ENCODE peak calls at places on chromosomes 5 and 9, in seven cellular contexts. W is lower lobe of right lung, H is brain microvascular endothelial cell, F is A549, I is endothelial cell, X is left lung, Z is foreskin keratinocyte. K is an unnamed sample.

GRCh38 chr5:134146651-134147544 is 29.9 kb downstream of the SKP1 start:
- DNase-seq in F (no peak), Z (no peak), X (no peak), H (no peak), I (no peak), W (peak), K (no peak)

GRCh38 chr9:69898714-69899209 is 78.1 kb downstream of the CFAP95 start:
- DNase-seq in W (no peak), H (peak), X (no peak), I (no peak), F (peak), Z (peak), K (no peak)

GRCh38 chr5:180352116-180352975 is 790 bp downstream of the GFPT2 start:
- DNase-seq in X (no peak), I (peak), W (no peak), H (no peak), Z (no peak), F (no peak), K (no peak)

GRCh38 chr5:141359790-141360426 is at the start of gene PCDHGB2:
- DNase-seq in H (no peak), Z (no peak), W (no peak), I (peak), F (no peak), X (no peak), K (no peak)

GRCh38 chr5:29382735-29383280 is 1810.7 kb upstream of the CDH6 start:
- DNase-seq in H (no peak), I (no peak), Z (no peak), X (no peak), F (peak), W (no peak), K (no peak)

GRCh38 chr5:75243100-75243499 is 6.4 kb upstream of the ANKRD31 start:
- DNase-seq in I (no peak), H (no peak), W (no peak), Z (no peak), X (no peak), F (no peak), K (no peak)

GRCh38 chr9:72807765-72808445 is 144.9 kb downstream of the ALDH1A1 start:
- DNase-seq in Z (no peak), X (no peak), H (no peak), W (no peak), F (peak), I (no peak), K (no peak)

GRCh38 chr5:140073296-140073695 is 30.2 kb upstream of the NRG2 start:
- DNase-seq in F (no peak), W (no peak), Z (no peak), X (no peak), H (no peak), I (no peak), K (no peak)

GRCh38 chr5:125926172-125926571 is 497.0 kb upstream of the GRAMD2B start:
- DNase-seq in F (no peak), X (no peak), W (no peak), Z (no peak), H (no peak), I (no peak), K (no peak)

GRCh38 chr9:76198336-76198735 is 195.9 kb downstream of the RFK start:
- DNase-seq in F (no peak), Z (no peak), X (no peak), H (no peak), I (no peak), W (no peak), K (no peak)

GRCh38 chr9:129491486-129491855 is 129.4 kb downstream of the C9orf50 start:
- DNase-seq in H (no peak), X (no peak), Z (no peak), I (no peak), F (no peak), W (peak), K (no peak)

GRCh38 chr5:9468070-9468388 is 77.8 kb downstream of the SEMA5A start:
- DNase-seq in H (peak), W (no peak), X (no peak), Z (peak), F (no peak), I (no peak), K (no peak)

GRCh38 chr5:1368236-1368635 is 23.3 kb upstream of the CLPTM1L start:
- DNase-seq in X (no peak), Z (no peak), I (no peak), W (no peak), H (no peak), F (no peak), K (no peak)

GRCh38 chr9:133773889-133774655 is 35.9 kb upstream of the SARDH start:
- DNase-seq in X (no peak), H (no peak), W (no peak), Z (no peak), F (no peak), I (no peak), K (no peak)

GRCh38 chr9:110033869-110034268 is 174.1 kb downstream of the C9orf152 start:
- DNase-seq in W (no peak), F (no peak), H (no peak), I (no peak), X (no peak), Z (no peak), K (no peak)

GRCh38 chr5:146457431-146457830 is 10.3 kb downstream of the TCERG1 start:
- DNase-seq in H (no peak), X (no peak), Z (no peak), F (no peak), W (no peak), I (no peak), K (no peak)

GRCh38 chr9:123997665-123998277 is 13.8 kb upstream of the LHX2 start:
- DNase-seq in I (no peak), W (peak), X (peak), Z (peak), H (peak), F (no peak), K (no peak)

GRCh38 chr5:40834391-40834848 is 602 bp downstream of the RPL37 start:
- DNase-seq in W (no peak), F (peak), I (no peak), X (no peak), H (no peak), Z (no peak), K (peak)

GRCh38 chr5:17292434-17293015 is 75.1 kb downstream of the BASP1 start:
- DNase-seq in Z (no peak), I (no peak), H (no peak), F (no peak), W (no peak), X (no peak), K (no peak)

GRCh38 chr5:157108961-157109360 is at the start of gene HAVCR2:
- DNase-seq in W (peak), Z (no peak), X (peak), F (no peak), I (no peak), H (no peak), K (peak)

GRCh38 chr5:10513501-10514442 is 50.1 kb upstream of the ANKRD33B start:
- DNase-seq in Z (no peak), W (no peak), X (no peak), H (peak), F (peak), I (peak), K (no peak)

GRCh38 chr5:81717815-81718214 is 33.1 kb downstream of the SSBP2 start:
- DNase-seq in X (no peak), Z (no peak), W (no peak), F (no peak), H (peak), I (no peak), K (no peak)

GRCh38 chr9:109117856-109118801 is 1.6 kb downstream of the TMEM245 start:
- DNase-seq in W (no peak), H (peak), F (peak), I (no peak), Z (peak), X (no peak), K (no peak)

GRCh38 chr5:105101597-105101996 is 1539.0 kb upstream of the NUDT12 start:
- DNase-seq in X (no peak), F (no peak), I (no peak), H (peak), Z (peak), W (no peak), K (no peak)

DNA sequence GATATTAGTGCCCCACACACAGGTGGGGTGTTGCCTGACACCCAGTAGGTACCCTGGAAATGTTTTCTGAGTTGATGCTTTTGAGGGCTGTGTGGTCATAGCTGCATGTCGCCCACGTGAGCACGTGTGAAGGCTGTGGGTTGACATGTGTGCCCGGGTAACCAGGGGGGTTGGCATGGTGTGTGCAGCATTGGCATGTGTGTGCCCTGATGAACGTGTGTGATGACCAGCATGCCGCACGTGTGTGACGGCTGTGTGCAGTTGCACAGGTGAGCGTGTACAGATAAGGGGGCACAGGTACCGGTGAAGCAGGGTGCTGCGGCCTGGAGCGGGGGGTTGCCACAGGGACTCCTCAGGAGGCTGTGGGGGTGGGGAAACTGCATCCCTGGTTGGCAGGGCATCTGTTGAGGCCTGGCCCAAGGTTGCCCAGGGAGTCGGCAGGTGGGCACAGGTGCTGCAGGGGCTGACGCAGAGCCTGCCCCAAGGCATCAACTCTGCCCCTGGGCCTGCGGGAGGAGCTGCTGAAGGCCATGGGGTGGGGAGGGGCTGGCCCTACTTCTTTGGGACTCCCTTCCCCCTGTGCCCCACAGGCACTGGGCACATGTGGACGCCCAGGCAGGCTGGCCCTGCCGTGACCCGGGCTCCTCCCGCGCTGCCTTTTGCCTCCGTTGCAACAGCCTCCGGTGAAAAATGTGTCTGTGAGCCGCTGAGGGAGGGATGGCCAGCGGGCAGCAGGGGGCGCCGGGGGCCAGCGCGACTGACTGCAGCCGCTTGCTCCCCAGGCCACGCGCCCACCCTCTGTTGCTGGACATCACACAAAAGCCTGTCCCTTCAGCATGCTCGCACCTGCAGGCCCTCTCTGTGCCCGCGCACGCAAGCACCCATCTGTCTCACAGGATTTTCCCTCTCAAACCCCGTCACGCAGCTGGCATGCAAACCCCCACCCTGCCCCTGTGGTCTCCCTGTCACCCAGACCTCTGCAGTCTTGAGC is 2.2 kb downstream of the UNC5A start:
- DNase-seq in F (peak), H (peak), Z (no peak), X (no peak), W (no peak), I (peak), K (no peak)
- TF ChIP-seq CTCF in F (peak), H (peak), Z (peak), X (no peak), W (peak), I (peak), K (no peak)

DNA sequence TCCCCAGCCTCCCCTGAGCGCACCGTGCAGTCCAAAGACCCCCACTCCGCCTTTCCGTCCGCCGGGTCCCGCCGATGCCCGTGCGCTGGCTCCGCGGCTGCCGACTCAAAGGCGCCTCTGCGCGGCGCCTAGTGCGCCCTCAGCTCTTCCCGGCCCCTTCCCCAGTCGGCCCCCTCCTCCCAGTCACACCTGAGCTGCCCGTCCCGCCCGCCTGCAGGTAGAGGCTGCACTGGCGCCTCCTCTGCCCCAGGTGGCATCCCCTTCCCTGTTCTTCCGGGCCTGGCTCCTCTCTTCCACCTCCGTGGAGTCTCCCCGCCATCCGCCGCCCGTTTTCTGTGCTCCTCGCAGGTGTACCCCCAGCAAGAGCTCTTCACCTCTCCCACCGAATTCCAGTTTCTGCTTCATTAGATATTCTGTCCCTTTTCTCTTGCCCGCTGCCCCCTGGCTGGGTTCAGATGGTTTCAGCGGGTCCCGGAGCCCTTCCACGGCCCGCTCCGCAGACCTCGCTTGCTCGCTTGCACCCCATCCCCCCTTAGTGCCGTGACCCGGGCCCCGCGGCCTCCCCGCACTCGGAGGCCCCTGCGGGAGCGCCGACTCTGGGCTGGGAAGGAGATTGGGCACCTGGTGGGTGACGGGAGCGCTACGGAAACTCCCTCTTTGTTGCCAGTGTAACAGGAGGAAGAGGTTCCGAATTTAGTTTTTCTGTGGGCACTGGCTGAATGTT is 707 bp downstream of the SLC44A1 start:
- DNase-seq in H (no peak), F (peak), W (peak), Z (peak), X (peak), I (peak), K (peak)
- TF ChIP-seq CTCF in H (peak), F (peak), W (peak), Z (peak), X (no peak), I (no peak), K (no peak)

GRCh38 chr5:36215910-36216309 is 25.8 kb downstream of the NADK2 start:
- DNase-seq in X (no peak), I (no peak), F (no peak), H (no peak), Z (no peak), W (no peak), K (no peak)

GRCh38 chr5:36209664-36210063 is 32.1 kb downstream of the NADK2 start:
- DNase-seq in W (no peak), H (peak), Z (no peak), F (no peak), X (no peak), I (no peak), K (no peak)

GRCh38 chr5:36217992-36218391 is 23.7 kb downstream of the NADK2 start:
- DNase-seq in Z (no peak), F (no peak), H (no peak), I (no peak), W (no peak), X (no peak), K (no peak)

GRCh38 chr5:36217591-36217990 is 24.1 kb downstream of the NADK2 start:
- DNase-seq in I (no peak), X (no peak), H (no peak), F (no peak), Z (no peak), W (no peak), K (no peak)

GRCh38 chr5:36214434-36214833 is 27.3 kb downstream of the NADK2 start:
- DNase-seq in W (no peak), I (no peak), X (no peak), H (no peak), Z (no peak), F (no peak), K (no peak)
- TF ChIP-seq CTCF in W (no peak), I (no peak), X (no peak), H (no peak), Z (peak), F (peak), K (no peak)

GRCh38 chr9:121682926-121683485 is 31.6 kb downstream of the DAB2IP start:
- DNase-seq in X (peak), H (no peak), I (no peak), W (no peak), F (no peak), Z (no peak), K (no peak)

GRCh38 chr9:121678501-121679022 is 27.1 kb downstream of the DAB2IP start:
- DNase-seq in H (no peak), F (no peak), Z (no peak), I (no peak), X (no peak), W (peak), K (no peak)

GRCh38 chr9:121682201-121682600 is 30.8 kb downstream of the DAB2IP start:
- DNase-seq in Z (no peak), W (no peak), X (peak), H (no peak), I (no peak), F (no peak), K (no peak)

GRCh38 chr9:121681404-121681803 is 30.0 kb downstream of the DAB2IP start:
- DNase-seq in W (no peak), F (no peak), I (no peak), X (peak), Z (no peak), H (no peak), K (no peak)

DNA sequence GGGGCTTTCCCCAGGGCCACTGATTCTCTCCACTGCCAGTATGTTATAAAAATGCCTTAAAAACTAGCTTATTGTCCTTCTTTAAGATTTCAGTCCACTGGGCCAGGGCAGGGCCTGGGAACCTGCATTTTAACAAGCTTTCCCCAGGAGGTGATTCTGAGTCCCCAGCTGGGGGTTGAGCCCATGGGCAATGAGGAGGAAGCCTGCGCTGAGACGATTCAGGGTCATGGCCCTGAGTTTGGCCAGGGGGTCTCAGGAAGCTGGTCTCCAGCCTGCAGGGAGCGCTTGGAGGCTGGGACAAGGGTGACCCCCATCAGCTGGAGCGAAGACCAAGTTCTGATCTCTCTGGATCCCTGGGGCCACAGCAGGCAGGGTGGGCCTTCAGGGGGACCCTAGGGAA is 28.8 kb downstream of the DAB2IP start:
- DNase-seq in X (no peak), F (no peak), W (no peak), H (no peak), I (no peak), Z (no peak), K (no peak)
- TF ChIP-seq CTCF in X (no peak), F (no peak), W (no peak), H (no peak), I (no peak), Z (no peak), K (no peak)

GRCh38 chr9:127854169-127854833 is at the start of gene ENG:
- DNase-seq in F (no peak), X (peak), H (peak), I (peak), Z (no peak), W (peak), K (no peak)
- TF ChIP-seq CTCF in F (no peak), X (no peak), H (peak), I (no peak), Z (no peak), W (peak), K (no peak)

DNA sequence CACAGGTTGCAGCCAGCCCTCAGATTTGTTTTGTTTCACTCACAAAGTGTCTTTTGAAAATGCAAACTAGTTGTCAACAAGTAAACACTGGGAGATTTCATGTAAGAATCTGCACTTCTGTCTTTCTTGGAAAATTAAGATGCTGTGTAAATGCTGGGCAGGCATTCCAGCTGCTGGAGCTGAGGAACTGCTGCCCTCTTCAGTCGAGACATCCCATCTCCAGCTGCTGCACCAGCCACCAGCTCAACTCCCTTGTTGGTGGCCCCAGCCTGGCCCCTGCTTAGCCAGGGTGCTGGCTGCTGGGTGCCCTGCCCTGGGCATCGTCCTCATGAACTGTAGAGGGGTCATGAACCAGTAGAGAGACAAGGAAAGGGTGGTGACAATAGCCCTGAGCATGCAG is 33.1 kb upstream of the AFAP1L1 start:
- DNase-seq in H (no peak), X (no peak), W (no peak), F (no peak), I (no peak), Z (no peak), K (no peak)
- TF ChIP-seq CTCF in H (peak), X (no peak), W (no peak), F (no peak), I (no peak), Z (peak), K (no peak)

GRCh38 chr9:112075009-112075378 is 100.1 kb downstream of the SUSD1 start:
- DNase-seq in H (no peak), X (no peak), I (no peak), F (no peak), Z (no peak), W (no peak), K (no peak)
- TF ChIP-seq CTCF in H (no peak), X (no peak), I (no peak), F (no peak), Z (no peak), W (no peak), K (peak)

GRCh38 chr5:59863777-59864176 is 29.7 kb downstream of the PDE4D start:
- DNase-seq in I (no peak), F (no peak), X (no peak), H (peak), Z (no peak), W (no peak), K (no peak)
- TF ChIP-seq CTCF in I (no peak), F (no peak), X (no peak), H (no peak), Z (no peak), W (no peak), K (no peak)

DNA sequence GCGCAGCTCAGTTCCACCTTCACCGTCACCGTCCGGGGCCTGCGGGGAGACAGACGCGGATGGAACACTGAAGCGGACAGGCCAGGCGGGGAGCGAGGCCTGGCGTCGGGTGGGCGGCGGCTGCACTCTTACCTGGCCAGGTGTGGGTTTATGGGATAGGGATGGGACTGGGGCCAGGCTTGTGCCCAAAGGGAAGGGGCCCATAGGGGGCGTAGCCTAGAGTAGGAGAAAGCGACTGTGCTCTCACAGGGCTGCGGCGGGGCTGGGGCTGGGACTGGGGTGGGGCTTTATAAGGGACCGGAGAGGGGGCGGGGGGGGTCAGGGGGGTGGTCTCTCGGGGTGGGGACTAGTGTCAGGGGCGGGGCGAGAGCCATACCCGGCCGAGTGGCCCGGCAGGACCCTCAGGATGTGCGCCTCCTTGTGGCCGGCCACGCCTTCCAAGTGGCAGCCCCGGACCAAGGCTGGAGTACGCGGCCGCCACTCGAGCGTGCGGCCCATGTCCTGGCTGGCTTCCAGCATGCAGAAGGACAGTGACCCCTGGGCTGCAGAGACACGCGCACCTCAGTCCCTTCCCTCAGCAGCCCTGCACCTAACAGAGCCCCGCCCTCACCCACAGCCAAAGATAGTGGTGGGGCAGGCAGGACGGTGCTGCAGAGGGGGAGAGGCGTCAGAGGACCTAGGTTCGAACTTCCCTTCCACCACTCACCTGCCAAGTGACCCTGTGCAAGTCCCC is 22.8 kb downstream of the FPGS start:
- DNase-seq in Z (no peak), X (no peak), W (peak), H (no peak), I (peak), F (peak), K (no peak)
- TF ChIP-seq CTCF in Z (peak), X (peak), W (peak), H (peak), I (peak), F (peak), K (no peak)

GRCh38 chr9:74132986-74133385 is 364.1 kb upstream of the RORB start:
- DNase-seq in Z (no peak), X (no peak), H (no peak), W (no peak), I (no peak), F (no peak), K (no peak)
- TF ChIP-seq CTCF in Z (no peak), X (no peak), H (no peak), W (no peak), I (no peak), F (no peak), K (no peak)

K was measured in natural killer cell.